ENCODE peak calls at places on chromosomes 3 and 15, in six cellular contexts. N is tibial artery, F is neural progenitor cell, B is HepG2, P is A549, V is GM23338. U is an unnamed sample. For H3K4me1, the result is how much of the 10 kb centered on the place peaks cover.

GRCh38 chr15:71647479-71647792 is 162.9 kb upstream of the NR2E3 start:
- DNase-seq in P (no peak), B (no peak), V (no peak), F (no peak), N (no peak), U (no peak)

GRCh38 chr3:34016925-34017592 is 218.6 kb downstream of the PDCD6IP start:
- DNase-seq in N (no peak), V (no peak), B (no peak), F (no peak), P (no peak), U (no peak)

GRCh38 chr3:188037116-188037718 is 116.7 kb upstream of the LPP start:
- DNase-seq in N (no peak), B (peak), V (peak), P (no peak), F (peak), U (no peak)

GRCh38 chr3:197407526-197407925 is 109.1 kb upstream of the DLG1 start:
- DNase-seq in B (no peak), N (no peak), V (no peak), F (no peak), P (no peak), U (no peak)

GRCh38 chr3:195596648-195597628 is 13.2 kb upstream of the APOD start:
- DNase-seq in B (no peak), F (no peak), P (no peak), V (no peak), N (peak), U (no peak)

GRCh38 chr3:46283851-46284450 is 41.7 kb downstream of the CCR3 start:
- DNase-seq in B (no peak), N (no peak), F (no peak), V (no peak), P (no peak), U (no peak)

GRCh38 chr15:74245342-74245931 is 9.3 kb downstream of the CCDC33 start:
- DNase-seq in V (peak), B (no peak), F (peak), P (no peak), N (no peak), U (no peak)

GRCh38 chr15:87461621-87462020 is 794.9 kb downstream of the NTRK3 start:
- DNase-seq in F (no peak), B (no peak), P (no peak), V (no peak), N (no peak), U (no peak)

GRCh38 chr15:40252141-40252437 is 13.2 kb downstream of the PAK6 start:
- DNase-seq in V (no peak), P (no peak), N (no peak), F (no peak), B (no peak), U (peak)

GRCh38 chr3:13877911-13878710 is 1.8 kb downstream of the WNT7A start:
- DNase-seq in P (no peak), B (no peak), V (peak), N (peak), F (peak), U (no peak)

GRCh38 chr15:90749754-90750153 is 32.6 kb downstream of the BLM start:
- DNase-seq in N (no peak), B (no peak), F (no peak), V (peak), P (no peak), U (no peak)

GRCh38 chr3:71168043-71168720 is 415.3 kb downstream of the FOXP1 start:
- DNase-seq in N (no peak), V (no peak), F (no peak), B (no peak), P (no peak), U (no peak)

GRCh38 chr15:94177112-94177511 is 54.2 kb upstream of the MCTP2 start:
- DNase-seq in F (no peak), V (no peak), P (no peak), B (no peak), N (no peak), U (no peak)

GRCh38 chr3:153442386-153442785 is 280.4 kb downstream of the RAP2B start:
- DNase-seq in B (no peak), F (no peak), V (peak), P (no peak), N (no peak), U (no peak)

GRCh38 chr3:190116551-190117067 is 4.1 kb downstream of the P3H2 start:
- DNase-seq in P (no peak), F (no peak), V (no peak), B (no peak), N (no peak), U (no peak)

GRCh38 chr3:30689202-30689641 is 82.8 kb downstream of the TGFBR2 start:
- DNase-seq in V (no peak), F (no peak), P (peak), N (no peak), B (no peak), U (no peak)

GRCh38 chr3:194117114-194117845 is 18.7 kb upstream of the HES1 start:
- DNase-seq in V (no peak), N (peak), F (no peak), P (no peak), B (no peak), U (no peak)

GRCh38 chr3:194285859-194286197 is 65.3 kb downstream of the CPN2 start:
- DNase-seq in F (peak), N (peak), B (no peak), V (no peak), P (no peak), U (no peak)

GRCh38 chr15:49282366-49282765 is 112.3 kb downstream of the GALK2 start:
- DNase-seq in V (no peak), N (no peak), B (no peak), P (no peak), F (no peak), U (no peak)

GRCh38 chr3:52428151-52429005 is 16.5 kb downstream of the SEMA3G start:
- DNase-seq in P (peak), V (peak), N (peak), F (peak), B (peak), U (peak)

GRCh38 chr3:68057637-68058320 is 403.4 kb upstream of the SUCLG2 start:
- DNase-seq in B (no peak), N (no peak), F (no peak), V (no peak), P (no peak), U (no peak)

GRCh38 chr3:177490626-177491025 is 293.3 kb upstream of the TBL1XR1 start:
- DNase-seq in B (no peak), F (no peak), P (no peak), N (no peak), V (no peak), U (no peak)

GRCh38 chr3:127034990-127035652 is 52.2 kb downstream of the PLXNA1 start:
- DNase-seq in F (no peak), P (no peak), N (peak), V (no peak), B (no peak), U (peak)

GRCh38 chr15:94791008-94791407 is 559.6 kb downstream of the MCTP2 start:
- DNase-seq in B (no peak), N (no peak), F (no peak), V (no peak), P (no peak), U (no peak)

GRCh38 chr3:112302061-112302830 is 8.2 kb upstream of the SLC9C1 start:
- DNase-seq in V (peak), B (no peak), N (no peak), F (peak), P (no peak), U (no peak)

GRCh38 chr15:73717206-73717605 is 33.0 kb downstream of the CD276 start:
- DNase-seq in N (no peak), V (no peak), B (no peak), P (no peak), F (no peak), U (no peak)

GRCh38 chr3:46059432-46059831 is 32.1 kb upstream of the XCR1 start:
- DNase-seq in B (no peak), V (no peak), F (no peak), N (no peak), P (no peak), U (no peak)

GRCh38 chr3:139642981-139643380 is 34.8 kb downstream of the NMNAT3 start:
- DNase-seq in F (no peak), N (no peak), V (no peak), P (no peak), B (no peak), U (no peak)

GRCh38 chr15:31304736-31305365 is 21.8 kb upstream of the KLF13 start:
- DNase-seq in N (no peak), B (no peak), F (no peak), V (peak), P (no peak), U (no peak)

GRCh38 chr3:177333535-177334495 is 136.5 kb upstream of the TBL1XR1 start:
- DNase-seq in N (peak), B (no peak), F (no peak), V (no peak), P (no peak), U (peak)

GRCh38 chr15:40296561-40297230 is 11.0 kb downstream of the PLCB2 start:
- DNase-seq in F (no peak), B (no peak), V (no peak), N (no peak), P (no peak), U (no peak)

GRCh38 chr3:151439652-151440125 is 21.2 kb downstream of the IGSF10 start:
- DNase-seq in F (peak), P (peak), V (peak), N (no peak), B (peak), U (no peak)

GRCh38 chr3:6671363-6671762 is 189.6 kb upstream of the GRM7 start:
- DNase-seq in P (no peak), B (no peak), F (no peak), N (no peak), V (no peak), U (no peak)

GRCh38 chr3:4888913-4889846 is 90.1 kb upstream of the BHLHE40 start:
- DNase-seq in B (no peak), P (no peak), F (no peak), V (no peak), N (no peak), U (no peak)

GRCh38 chr15:27967541-27967940 is 131.6 kb downstream of the OCA2 start:
- DNase-seq in N (no peak), P (no peak), V (no peak), F (no peak), B (no peak), U (no peak)

GRCh38 chr3:5687230-5687629 is 499.7 kb downstream of the EDEM1 start:
- DNase-seq in B (no peak), N (no peak), P (no peak), V (no peak), F (no peak), U (no peak)

GRCh38 chr3:123791073-123791370 is 93.1 kb downstream of the MYLK start:
- DNase-seq in F (no peak), N (no peak), V (no peak), B (no peak), P (no peak), U (no peak)

GRCh38 chr3:73404450-73404849 is 220.3 kb downstream of the PDZRN3 start:
- DNase-seq in F (peak), B (no peak), V (peak), P (no peak), N (no peak), U (no peak)

GRCh38 chr3:38823722-38824121 is 7.7 kb upstream of the SCN10A start:
- DNase-seq in P (no peak), B (no peak), N (no peak), V (peak), F (peak), U (no peak)

GRCh38 chr3:9898467-9899229 is 4.0 kb upstream of the IL17RE start:
- DNase-seq in F (no peak), B (peak), P (no peak), N (no peak), V (no peak), U (no peak)
- H3K4me1 ChIP-seq in F (under half), B (half or more), P (half or more), N (under half), V (under half), U (under half)

DNA sequence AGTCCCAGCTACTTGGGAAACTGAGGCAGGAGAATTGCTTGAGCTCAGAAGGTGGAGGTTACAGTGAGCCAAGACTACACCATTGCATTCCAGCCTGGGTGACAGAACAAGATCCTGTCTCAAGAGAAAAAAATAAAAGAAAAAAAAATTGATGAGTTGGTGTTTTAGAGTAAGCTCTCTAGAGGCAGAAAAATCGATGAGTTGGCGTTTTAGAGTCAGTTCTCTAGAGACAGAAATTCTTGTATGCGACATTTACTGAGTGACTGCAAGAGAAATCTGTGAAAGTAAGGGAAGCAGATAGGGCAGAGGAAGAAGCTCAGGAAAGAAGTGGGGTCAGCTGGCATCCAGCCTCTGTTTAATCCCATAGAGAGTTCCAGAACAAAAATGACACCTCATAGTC is 298.7 kb upstream of the ARRDC4 start:
- DNase-seq in B (no peak), V (no peak), P (no peak), F (no peak), N (no peak), U (no peak)
- H3K4me3 ChIP-seq in B (no peak), V (no peak), P (no peak), F (no peak), N (no peak), U (no peak)

GRCh38 chr3:141378556-141378955 is 10.3 kb downstream of the ZBTB38 start:
- DNase-seq in N (no peak), V (no peak), B (no peak), P (no peak), F (no peak), U (no peak)

GRCh38 chr3:141380987-141381386 is 12.7 kb downstream of the ZBTB38 start:
- DNase-seq in N (no peak), V (no peak), P (no peak), B (no peak), F (no peak), U (no peak)

GRCh38 chr3:141377377-141377776 is 9.1 kb downstream of the ZBTB38 start:
- DNase-seq in V (no peak), N (no peak), F (no peak), B (no peak), P (no peak), U (no peak)

GRCh38 chr3:141380279-141380678 is 12.0 kb downstream of the ZBTB38 start:
- DNase-seq in V (no peak), B (no peak), N (no peak), F (no peak), P (no peak), U (no peak)

GRCh38 chr3:141379250-141379872 is 11.1 kb downstream of the ZBTB38 start:
- DNase-seq in B (no peak), F (no peak), N (no peak), P (no peak), V (no peak), U (no peak)
- H3K27ac ChIP-seq in B (no peak), F (no peak), N (no peak), P (peak), V (no peak), U (no peak)

DNA sequence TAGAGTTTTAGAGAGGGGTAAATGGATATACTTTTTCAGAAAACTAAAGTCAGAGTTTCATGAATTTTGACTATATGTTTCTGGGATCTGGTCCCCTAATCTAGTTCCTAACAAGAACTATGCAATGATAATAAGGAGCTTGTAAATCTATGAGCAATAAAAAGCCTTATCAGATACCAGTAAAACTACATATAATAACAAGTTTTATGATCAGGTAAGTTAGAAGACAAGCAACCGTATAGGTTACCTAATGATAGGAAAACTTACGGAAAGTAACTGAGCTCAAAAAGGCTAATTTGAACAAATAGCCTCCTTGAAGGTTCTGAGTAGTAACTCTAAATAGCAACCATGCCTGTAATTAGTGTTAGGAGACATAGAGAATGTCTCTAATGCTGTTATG is 21.0 kb downstream of the MIX23 start:
- DNase-seq in V (no peak), F (no peak), P (no peak), B (no peak), N (no peak), U (no peak)
- H3K4me1 ChIP-seq in V (under half), F (under half), P (under half), B (half or more), N (under half), U (under half)

U was measured in left ventricle myocardium inferior.